ENCODE peak calls at places on chromosome X, in five cellular contexts. J, L, G, S and V are unnamed samples. For H3K4me1 and H3K27me3, the result is how much of the 10 kb centered on the place peaks cover.

GRCh38 chrX:64229145-64229544 is 1.3 kb downstream of the ASB12 start:
- DNase-seq in G (no peak), L (no peak), S (peak), J (no peak), V (peak)

GRCh38 chrX:130746709-130747347 is 156.2 kb downstream of the ENOX2 start:
- DNase-seq in G (no peak), S (no peak), L (peak), J (no peak), V (no peak)

GRCh38 chrX:41922694-41923171 is 621 bp downstream of the CASK start:
- DNase-seq in L (peak), J (peak), S (peak), G (peak), V (peak)

GRCh38 chrX:48574270-48575266 is at the start of gene RBM3:
- DNase-seq in G (peak), J (peak), S (peak), L (peak), V (peak)

GRCh38 chrX:107674480-107675364 is 46.4 kb downstream of the PRPS1 start:
- DNase-seq in G (peak), L (peak), S (peak), J (peak), V (no peak)

GRCh38 chrX:38871129-38872029 is 70.1 kb downstream of the MID1IP1 start:
- DNase-seq in J (no peak), S (no peak), G (no peak), L (peak), V (no peak)

GRCh38 chrX:31353095-31353494 is 281.3 kb upstream of the FTHL17 start:
- DNase-seq in J (no peak), S (no peak), G (no peak), L (peak), V (peak)

GRCh38 chrX:75335127-75335458 is 61.2 kb downstream of the UPRT start:
- DNase-seq in S (no peak), G (no peak), L (no peak), J (no peak), V (no peak)

GRCh38 chrX:16882702-16883486 is 12.7 kb upstream of the RBBP7 start:
- DNase-seq in L (peak), S (peak), J (peak), G (peak), V (peak)

GRCh38 chrX:154607370-154607769 is 11.7 kb downstream of the CTAG1B start:
- DNase-seq in J (no peak), G (no peak), S (no peak), L (peak), V (no peak)

GRCh38 chrX:43618376-43619205 is 37.5 kb upstream of the MAOA start:
- DNase-seq in G (no peak), S (peak), L (no peak), J (no peak), V (peak)

GRCh38 chrX:114051667-114052315 is 532.1 kb upstream of the HTR2C start:
- DNase-seq in L (no peak), S (no peak), J (no peak), G (no peak), V (no peak)

GRCh38 chrX:55546956-55547355 is 57.3 kb upstream of the USP51 start:
- DNase-seq in G (no peak), L (peak), S (no peak), J (no peak), V (no peak)

DNA sequence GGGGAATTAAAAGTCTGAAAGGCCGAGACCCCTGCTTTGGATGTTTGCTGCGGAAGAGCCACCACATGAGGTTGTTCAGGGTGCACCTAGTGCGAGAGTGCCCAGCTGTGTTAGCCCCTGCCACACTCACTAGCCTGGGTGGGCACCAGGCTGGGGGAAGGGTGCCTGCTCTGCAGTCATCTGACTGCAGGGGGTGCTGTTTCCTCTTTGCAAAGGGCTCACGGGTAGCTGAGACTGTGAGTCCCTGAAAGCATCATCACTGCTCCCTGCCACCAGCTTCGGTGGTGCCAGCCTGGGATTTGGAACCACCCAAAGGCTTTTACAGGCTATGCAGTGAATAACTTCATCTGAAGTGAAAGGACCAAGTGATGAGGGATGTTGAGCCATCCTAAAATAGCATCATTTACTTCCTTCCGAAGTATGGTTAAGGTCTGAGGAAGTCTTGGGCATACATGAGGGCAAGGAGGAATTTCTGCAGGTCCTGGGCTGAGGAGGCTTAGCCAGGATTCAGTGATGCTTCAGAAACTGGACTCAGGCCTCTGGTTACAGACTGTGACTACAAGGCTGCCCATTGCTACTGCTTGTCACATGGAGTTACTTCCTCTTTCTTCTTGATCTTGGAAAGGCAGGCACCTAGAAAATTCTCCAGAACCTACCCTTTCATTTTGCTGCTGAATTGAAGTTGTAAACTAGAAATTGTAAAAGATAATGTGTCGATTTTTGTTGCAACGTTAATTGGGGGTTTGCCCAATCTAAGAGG is 293.2 kb upstream of the PRPS2 start:
- DNase-seq in L (no peak), S (no peak), J (no peak), G (peak), V (peak)
- H3K4me1 ChIP-seq in L (under half), S (under half), J (under half), G (under half), V (under half)

GRCh38 chrX:23334536-23334870 is at the start of gene PTCHD1:
- DNase-seq in G (no peak), S (no peak), L (no peak), J (no peak), V (no peak)

GRCh38 chrX:23332101-23332887 is 2.4 kb upstream of the PTCHD1 start:
- DNase-seq in G (no peak), L (no peak), S (peak), J (no peak), V (no peak)

GRCh38 chrX:23332888-23333821 is 1.5 kb upstream of the PTCHD1 start:
- DNase-seq in G (no peak), S (peak), L (no peak), J (no peak), V (no peak)

GRCh38 chrX:23333842-23334535 is 660 bp upstream of the PTCHD1 start:
- DNase-seq in J (no peak), L (no peak), S (peak), G (no peak), V (peak)

GRCh38 chrX:23331701-23332100 is 2.9 kb upstream of the PTCHD1 start:
- DNase-seq in S (no peak), J (no peak), G (no peak), L (no peak), V (no peak)
- H3K27me3 ChIP-seq in S (half or more), J (under half), G (under half), L (half or more), V (under half)

DNA sequence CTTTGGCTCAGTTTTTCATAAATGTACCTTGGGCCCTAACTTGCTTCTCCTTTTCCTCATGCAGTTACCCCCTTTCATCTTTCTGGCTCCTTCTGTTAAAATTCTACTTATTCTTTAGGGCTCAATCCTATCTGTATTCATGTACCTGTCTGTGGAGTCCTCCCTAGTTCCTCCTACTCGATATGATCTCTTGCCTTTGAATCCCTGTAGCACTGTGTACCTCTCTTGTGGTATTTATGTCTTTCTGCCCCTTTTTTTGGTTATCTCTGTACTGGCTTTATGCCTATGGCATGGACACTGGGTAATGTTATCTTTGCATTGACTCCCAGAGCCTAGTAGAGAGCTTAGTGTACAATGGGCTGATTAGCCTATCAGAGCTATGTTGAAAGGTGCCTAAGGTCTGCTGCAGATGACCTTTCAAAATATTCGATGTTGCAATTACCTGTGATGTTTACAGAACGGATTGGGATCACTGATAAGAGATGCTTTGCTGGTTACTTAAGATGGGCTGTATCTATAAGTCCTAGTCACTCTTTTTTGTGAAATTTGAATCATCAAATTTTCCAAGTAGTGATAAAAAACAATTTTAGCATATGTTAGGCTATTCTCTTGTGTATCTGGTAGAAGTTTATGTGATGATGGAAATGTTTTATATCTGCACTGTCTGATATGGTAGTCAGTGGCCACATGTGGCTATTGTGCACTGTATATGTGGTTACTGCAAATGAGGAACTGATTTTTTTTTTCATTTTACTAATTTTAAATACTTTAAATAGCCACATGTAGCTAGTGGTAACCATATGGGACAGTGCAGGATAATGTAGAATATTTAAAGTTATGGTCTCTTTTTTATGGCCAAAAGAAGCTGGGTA is 33.5 kb downstream of the TMEM164 start:
- DNase-seq in G (no peak), J (no peak), L (no peak), S (no peak), V (no peak)
- H3K27ac ChIP-seq in G (no peak), J (no peak), L (no peak), S (no peak), V (no peak)

GRCh38 chrX:40082447-40083119 is 15.2 kb downstream of the BCOR start:
- DNase-seq in G (no peak), L (peak), S (no peak), J (no peak), V (no peak)
- H3K4me1 ChIP-seq in G (under half), L (under half), S (under half), J (under half), V (under half)